ENCODE peak calls at places on chromosomes 13 and 19, in eight cellular contexts. One of them, this sample, is unnamed. For H3K4me1, the result is how much of the 10 kb centered on the place peaks cover.

GRCh38 chr19:42092350-42092749 is 16.4 kb downstream of the ZNF574 start:
- DNase-seq in colonic mucosa: peak
- DNase-seq in breast epithelium: no peak
- DNase-seq in uterus: peak
- DNase-seq in K562: no peak
- DNase-seq in pancreas: no peak
- DNase-seq in cardiac muscle cell: no peak
- DNase-seq in kidney: no peak
- DNase-seq in this sample: no peak

GRCh38 chr13:112368883-112369282 is 7.3 kb upstream of the SPACA7 start:
- DNase-seq in colonic mucosa: no peak
- DNase-seq in breast epithelium: no peak
- DNase-seq in uterus: no peak
- DNase-seq in K562: no peak
- DNase-seq in pancreas: no peak
- DNase-seq in cardiac muscle cell: no peak
- DNase-seq in kidney: no peak
- DNase-seq in this sample: no peak

GRCh38 chr19:38483016-38483630 is 49.6 kb downstream of the RYR1 start:
- DNase-seq in colonic mucosa: no peak
- DNase-seq in breast epithelium: no peak
- DNase-seq in uterus: no peak
- DNase-seq in K562: no peak
- DNase-seq in pancreas: no peak
- DNase-seq in cardiac muscle cell: no peak
- DNase-seq in kidney: no peak
- DNase-seq in this sample: no peak

GRCh38 chr13:27437126-27437525 is 12.7 kb downstream of the GTF3A start:
- DNase-seq in colonic mucosa: no peak
- DNase-seq in breast epithelium: no peak
- DNase-seq in uterus: no peak
- DNase-seq in K562: no peak
- DNase-seq in pancreas: no peak
- DNase-seq in cardiac muscle cell: no peak
- DNase-seq in kidney: no peak
- DNase-seq in this sample: no peak

GRCh38 chr13:51125495-51126226 is 14.6 kb upstream of the C13orf42 start:
- DNase-seq in colonic mucosa: peak
- DNase-seq in breast epithelium: no peak
- DNase-seq in uterus: peak
- DNase-seq in K562: peak
- DNase-seq in pancreas: peak
- DNase-seq in cardiac muscle cell: peak
- DNase-seq in kidney: no peak
- DNase-seq in this sample: peak

GRCh38 chr13:94548382-94549240 is 47.3 kb downstream of the TGDS start:
- DNase-seq in colonic mucosa: peak
- DNase-seq in breast epithelium: peak
- DNase-seq in uterus: peak
- DNase-seq in K562: no peak
- DNase-seq in pancreas: peak
- DNase-seq in cardiac muscle cell: peak
- DNase-seq in kidney: peak
- DNase-seq in this sample: peak

GRCh38 chr19:44925114-44925891 is 10.9 kb downstream of the APOC1 start:
- DNase-seq in colonic mucosa: peak
- DNase-seq in breast epithelium: peak
- DNase-seq in uterus: peak
- DNase-seq in K562: no peak
- DNase-seq in pancreas: peak
- DNase-seq in cardiac muscle cell: no peak
- DNase-seq in kidney: peak
- DNase-seq in this sample: peak

GRCh38 chr19:38389101-38389925 is 816 bp downstream of the SPRED3 start:
- DNase-seq in colonic mucosa: no peak
- DNase-seq in breast epithelium: no peak
- DNase-seq in uterus: no peak
- DNase-seq in K562: no peak
- DNase-seq in pancreas: no peak
- DNase-seq in cardiac muscle cell: peak
- DNase-seq in kidney: no peak
- DNase-seq in this sample: no peak

GRCh38 chr19:45507864-45508680 is 793 bp downstream of the VASP start:
- DNase-seq in colonic mucosa: peak
- DNase-seq in breast epithelium: peak
- DNase-seq in uterus: peak
- DNase-seq in K562: peak
- DNase-seq in pancreas: peak
- DNase-seq in cardiac muscle cell: no peak
- DNase-seq in kidney: peak
- DNase-seq in this sample: no peak

GRCh38 chr19:16778796-16779411 is 50.3 kb upstream of the SIN3B start:
- DNase-seq in colonic mucosa: peak
- DNase-seq in breast epithelium: no peak
- DNase-seq in uterus: peak
- DNase-seq in K562: peak
- DNase-seq in pancreas: no peak
- DNase-seq in cardiac muscle cell: peak
- DNase-seq in kidney: peak
- DNase-seq in this sample: no peak

GRCh38 chr19:43639507-43640423 is at the start of gene CADM4:
- DNase-seq in colonic mucosa: peak
- DNase-seq in breast epithelium: peak
- DNase-seq in uterus: peak
- DNase-seq in K562: peak
- DNase-seq in pancreas: peak
- DNase-seq in cardiac muscle cell: peak
- DNase-seq in kidney: no peak
- DNase-seq in this sample: peak

GRCh38 chr13:67258482-67258881 is 28.3 kb upstream of the PCDH9 start:
- DNase-seq in colonic mucosa: no peak
- DNase-seq in breast epithelium: no peak
- DNase-seq in uterus: no peak
- DNase-seq in K562: no peak
- DNase-seq in pancreas: no peak
- DNase-seq in cardiac muscle cell: no peak
- DNase-seq in kidney: no peak
- DNase-seq in this sample: no peak

GRCh38 chr13:108102771-108103170 is 112.6 kb downstream of the LIG4 start:
- DNase-seq in colonic mucosa: no peak
- DNase-seq in breast epithelium: no peak
- DNase-seq in uterus: no peak
- DNase-seq in K562: no peak
- DNase-seq in pancreas: no peak
- DNase-seq in cardiac muscle cell: no peak
- DNase-seq in kidney: no peak
- DNase-seq in this sample: no peak

GRCh38 chr19:43596842-43597461 is 557 bp downstream of the ZNF576 start:
- DNase-seq in colonic mucosa: no peak
- DNase-seq in breast epithelium: no peak
- DNase-seq in uterus: no peak
- DNase-seq in K562: no peak
- DNase-seq in pancreas: no peak
- DNase-seq in cardiac muscle cell: no peak
- DNase-seq in kidney: no peak
- DNase-seq in this sample: no peak

GRCh38 chr13:73647417-73647816 is 486.8 kb downstream of the KLF12 start:
- DNase-seq in colonic mucosa: no peak
- DNase-seq in breast epithelium: no peak
- DNase-seq in uterus: no peak
- DNase-seq in K562: no peak
- DNase-seq in pancreas: no peak
- DNase-seq in cardiac muscle cell: no peak
- DNase-seq in kidney: no peak
- DNase-seq in this sample: no peak

GRCh38 chr19:51550848-51551672 is 19.6 kb upstream of the SIGLEC6 start:
- DNase-seq in colonic mucosa: no peak
- DNase-seq in breast epithelium: no peak
- DNase-seq in uterus: no peak
- DNase-seq in K562: no peak
- DNase-seq in pancreas: no peak
- DNase-seq in cardiac muscle cell: no peak
- DNase-seq in kidney: no peak
- DNase-seq in this sample: no peak

GRCh38 chr13:113421673-113422270 is 31.5 kb downstream of the ADPRHL1 start:
- DNase-seq in colonic mucosa: no peak
- DNase-seq in breast epithelium: no peak
- DNase-seq in uterus: no peak
- DNase-seq in K562: no peak
- DNase-seq in pancreas: no peak
- DNase-seq in cardiac muscle cell: no peak
- DNase-seq in kidney: no peak
- DNase-seq in this sample: no peak

GRCh38 chr19:49792829-49793560 is 20.1 kb downstream of the FUZ start:
- DNase-seq in colonic mucosa: no peak
- DNase-seq in breast epithelium: no peak
- DNase-seq in uterus: no peak
- DNase-seq in K562: no peak
- DNase-seq in pancreas: no peak
- DNase-seq in cardiac muscle cell: no peak
- DNase-seq in kidney: peak
- DNase-seq in this sample: no peak

GRCh38 chr13:110309661-110310524 is 2.8 kb downstream of the COL4A2 start:
- DNase-seq in colonic mucosa: no peak
- DNase-seq in breast epithelium: peak
- DNase-seq in uterus: no peak
- DNase-seq in K562: no peak
- DNase-seq in pancreas: no peak
- DNase-seq in cardiac muscle cell: no peak
- DNase-seq in kidney: no peak
- DNase-seq in this sample: peak

GRCh38 chr19:55519461-55520311 is 17.2 kb downstream of the SBK2 start:
- DNase-seq in colonic mucosa: no peak
- DNase-seq in breast epithelium: no peak
- DNase-seq in uterus: no peak
- DNase-seq in K562: no peak
- DNase-seq in pancreas: no peak
- DNase-seq in cardiac muscle cell: no peak
- DNase-seq in kidney: no peak
- DNase-seq in this sample: no peak

GRCh38 chr19:1407662-1408299 is 395 bp downstream of the DAZAP1 start:
- DNase-seq in colonic mucosa: peak
- DNase-seq in breast epithelium: no peak
- DNase-seq in uterus: no peak
- DNase-seq in K562: peak
- DNase-seq in pancreas: no peak
- DNase-seq in cardiac muscle cell: peak
- DNase-seq in kidney: peak
- DNase-seq in this sample: no peak

GRCh38 chr13:39263531-39263930 is 225.3 kb downstream of the NHLRC3 start:
- DNase-seq in colonic mucosa: no peak
- DNase-seq in breast epithelium: no peak
- DNase-seq in uterus: no peak
- DNase-seq in K562: no peak
- DNase-seq in pancreas: no peak
- DNase-seq in cardiac muscle cell: no peak
- DNase-seq in kidney: no peak
- DNase-seq in this sample: no peak
- H3K27ac ChIP-seq in colonic mucosa: no peak
- H3K27ac ChIP-seq in breast epithelium: peak
- H3K27ac ChIP-seq in uterus: no peak
- H3K27ac ChIP-seq in K562: no peak
- H3K27ac ChIP-seq in pancreas: no peak
- H3K27ac ChIP-seq in cardiac muscle cell: no peak
- H3K27ac ChIP-seq in kidney: no peak
- H3K27ac ChIP-seq in this sample: no peak

GRCh38 chr13:44293908-44294735 is 79.5 kb upstream of the SERP2 start:
- DNase-seq in colonic mucosa: no peak
- DNase-seq in breast epithelium: no peak
- DNase-seq in uterus: no peak
- DNase-seq in K562: no peak
- DNase-seq in pancreas: no peak
- DNase-seq in cardiac muscle cell: no peak
- DNase-seq in kidney: no peak
- DNase-seq in this sample: no peak

GRCh38 chr13:44292545-44292944 is 81.1 kb upstream of the SERP2 start:
- DNase-seq in colonic mucosa: no peak
- DNase-seq in breast epithelium: no peak
- DNase-seq in uterus: no peak
- DNase-seq in K562: no peak
- DNase-seq in pancreas: no peak
- DNase-seq in cardiac muscle cell: no peak
- DNase-seq in kidney: no peak
- DNase-seq in this sample: no peak

GRCh38 chr13:44293354-44293753 is 80.3 kb upstream of the SERP2 start:
- DNase-seq in colonic mucosa: no peak
- DNase-seq in breast epithelium: no peak
- DNase-seq in uterus: no peak
- DNase-seq in K562: no peak
- DNase-seq in pancreas: no peak
- DNase-seq in cardiac muscle cell: no peak
- DNase-seq in kidney: no peak
- DNase-seq in this sample: no peak

GRCh38 chr13:44296856-44297255 is 76.8 kb upstream of the SERP2 start:
- DNase-seq in colonic mucosa: no peak
- DNase-seq in breast epithelium: no peak
- DNase-seq in uterus: no peak
- DNase-seq in K562: no peak
- DNase-seq in pancreas: no peak
- DNase-seq in cardiac muscle cell: no peak
- DNase-seq in kidney: no peak
- DNase-seq in this sample: no peak

DNA sequence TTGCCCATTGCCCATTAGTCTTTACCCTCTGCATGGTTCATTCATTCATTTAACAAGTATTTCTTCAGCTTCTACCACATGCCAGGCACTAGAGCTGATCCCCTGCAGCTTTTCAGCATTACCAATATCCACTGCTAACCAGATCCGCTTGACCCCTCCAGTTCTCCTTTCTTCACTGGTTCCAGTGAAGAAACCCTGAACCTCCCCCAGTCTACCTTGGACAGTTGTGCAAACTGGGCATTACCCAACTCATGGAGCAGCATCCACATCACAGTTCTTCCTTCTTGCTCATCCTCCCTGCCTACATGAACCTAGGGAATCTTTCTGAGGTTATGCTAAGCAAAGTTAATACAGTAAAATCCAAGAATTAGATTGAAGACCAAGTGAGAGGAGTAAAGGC is 78.8 kb upstream of the SERP2 start:
- DNase-seq in colonic mucosa: no peak
- DNase-seq in breast epithelium: no peak
- DNase-seq in uterus: no peak
- DNase-seq in K562: no peak
- DNase-seq in pancreas: no peak
- DNase-seq in cardiac muscle cell: no peak
- DNase-seq in kidney: no peak
- DNase-seq in this sample: no peak
- H3K4me1 ChIP-seq in colonic mucosa: under half
- H3K4me1 ChIP-seq in breast epithelium: under half
- H3K4me1 ChIP-seq in uterus: under half
- H3K4me1 ChIP-seq in K562: under half
- H3K4me1 ChIP-seq in pancreas: under half
- H3K4me1 ChIP-seq in cardiac muscle cell: under half
- H3K4me1 ChIP-seq in kidney: under half
- H3K4me1 ChIP-seq in this sample: under half

GRCh38 chr13:24267801-24268200 is 41.6 kb upstream of the C1QTNF9 start:
- DNase-seq in colonic mucosa: no peak
- DNase-seq in breast epithelium: no peak
- DNase-seq in uterus: no peak
- DNase-seq in K562: no peak
- DNase-seq in pancreas: no peak
- DNase-seq in cardiac muscle cell: no peak
- DNase-seq in kidney: no peak
- DNase-seq in this sample: no peak
- H3K27ac ChIP-seq in colonic mucosa: peak
- H3K27ac ChIP-seq in breast epithelium: peak
- H3K27ac ChIP-seq in uterus: peak
- H3K27ac ChIP-seq in K562: no peak
- H3K27ac ChIP-seq in pancreas: peak
- H3K27ac ChIP-seq in cardiac muscle cell: no peak
- H3K27ac ChIP-seq in kidney: peak
- H3K27ac ChIP-seq in this sample: peak

GRCh38 chr19:15290149-15290548 is 42.2 kb downstream of the BRD4 start:
- DNase-seq in colonic mucosa: no peak
- DNase-seq in breast epithelium: no peak
- DNase-seq in uterus: no peak
- DNase-seq in K562: no peak
- DNase-seq in pancreas: no peak
- DNase-seq in cardiac muscle cell: no peak
- DNase-seq in kidney: no peak
- DNase-seq in this sample: no peak
- H3K4me1 ChIP-seq in colonic mucosa: under half
- H3K4me1 ChIP-seq in breast epithelium: under half
- H3K4me1 ChIP-seq in uterus: under half
- H3K4me1 ChIP-seq in K562: under half
- H3K4me1 ChIP-seq in pancreas: half or more
- H3K4me1 ChIP-seq in cardiac muscle cell: half or more
- H3K4me1 ChIP-seq in kidney: half or more
- H3K4me1 ChIP-seq in this sample: half or more

This sample was measured in left lung.